ENCODE peak calls at places on chromosomes 1 and 21, in six cellular contexts. Y is CD4-positive, alpha-beta memory T cell; K is CD8-positive, alpha-beta T cell; T is spleen; Z is sigmoid colon; R is esophagus squamous epithelium. B is an unnamed sample. For H3K36me3, the result is how much of the 10 kb centered on the place peaks cover.

GRCh38 chr1:79325705-79326104 is 319.2 kb upstream of the ADGRL4 start:
- DNase-seq in R (no peak), K (no peak), Y (no peak), T (no peak), Z (no peak), B (no peak)

GRCh38 chr1:31865728-31866449 is 50.1 kb upstream of the SPOCD1 start:
- DNase-seq in T (no peak), K (no peak), Y (no peak), Z (no peak), R (no peak), B (no peak)

GRCh38 chr1:63115527-63115926 is 206.8 kb upstream of the FOXD3 start:
- DNase-seq in Z (no peak), Y (no peak), K (no peak), R (no peak), T (no peak), B (no peak)

GRCh38 chr1:52825868-52826267 is 16.7 kb upstream of the ZYG11A start:
- DNase-seq in Y (no peak), R (no peak), Z (no peak), K (no peak), T (no peak), B (no peak)

GRCh38 chr1:218384576-218384975 is 39.4 kb downstream of the TGFB2 start:
- DNase-seq in T (no peak), Y (no peak), R (no peak), K (no peak), Z (no peak), B (no peak)

GRCh38 chr1:115682792-115683191 is 41.0 kb downstream of the VANGL1 start:
- DNase-seq in Y (no peak), Z (no peak), T (no peak), K (no peak), R (no peak), B (no peak)

GRCh38 chr1:53501065-53502005 is 42.1 kb downstream of the DMRTB1 start:
- DNase-seq in Y (no peak), T (no peak), R (no peak), K (no peak), Z (no peak), B (peak)

GRCh38 chr1:168312718-168313604 is 32.3 kb downstream of the TBX19 start:
- DNase-seq in T (no peak), K (no peak), Y (no peak), R (no peak), Z (no peak), B (no peak)

GRCh38 chr21:26840912-26841311 is 4.3 kb downstream of the ADAMTS1 start:
- DNase-seq in Y (no peak), K (no peak), R (no peak), T (no peak), Z (peak), B (no peak)

GRCh38 chr1:181040284-181040865 is 6.6 kb downstream of the MR1 start:
- DNase-seq in T (no peak), K (no peak), Z (no peak), R (no peak), Y (no peak), B (no peak)

GRCh38 chr21:28084951-28085350 is 907.7 kb downstream of the LTN1 start:
- DNase-seq in K (no peak), R (no peak), T (no peak), Z (no peak), Y (no peak), B (no peak)

DNA sequence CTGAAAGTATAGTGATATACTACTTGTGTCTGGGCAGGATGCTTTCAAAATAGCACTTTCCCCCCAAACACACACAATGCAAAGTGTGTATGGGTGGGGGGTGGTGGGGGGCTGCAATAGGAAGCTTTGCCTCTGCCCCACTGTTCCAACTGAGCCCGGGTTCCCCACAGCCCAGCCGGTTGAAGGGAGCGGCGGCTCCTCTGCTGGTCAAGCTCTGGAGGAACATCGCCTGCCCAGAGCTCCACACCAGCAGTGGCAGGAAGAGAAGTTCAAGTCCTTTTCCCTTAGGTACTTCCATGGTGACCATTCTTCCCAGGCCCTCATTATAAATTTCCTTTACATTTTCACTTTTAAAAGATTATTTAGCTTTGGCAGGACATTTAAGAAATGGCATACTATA is 74.9 kb downstream of the CAPZB start:
- DNase-seq in T (no peak), Y (no peak), K (no peak), R (no peak), Z (peak), B (peak)
- H3K36me3 ChIP-seq in T (under half), Y (under half), K (under half), R (under half), Z (under half), B (under half)

GRCh38 chr1:226532553-226532952 is 16.0 kb upstream of the STUM start:
- DNase-seq in Y (no peak), R (no peak), K (no peak), Z (no peak), T (no peak), B (no peak)

GRCh38 chr1:226531360-226532093 is 17.0 kb upstream of the STUM start:
- DNase-seq in K (no peak), R (no peak), Y (no peak), Z (no peak), T (no peak), B (no peak)

GRCh38 chr1:226530591-226530990 is 18.0 kb upstream of the STUM start:
- DNase-seq in R (no peak), Z (no peak), T (no peak), Y (no peak), K (no peak), B (no peak)

GRCh38 chr1:226526801-226527595 is 21.6 kb upstream of the STUM start:
- DNase-seq in Y (no peak), K (no peak), T (no peak), Z (no peak), R (no peak), B (no peak)

DNA sequence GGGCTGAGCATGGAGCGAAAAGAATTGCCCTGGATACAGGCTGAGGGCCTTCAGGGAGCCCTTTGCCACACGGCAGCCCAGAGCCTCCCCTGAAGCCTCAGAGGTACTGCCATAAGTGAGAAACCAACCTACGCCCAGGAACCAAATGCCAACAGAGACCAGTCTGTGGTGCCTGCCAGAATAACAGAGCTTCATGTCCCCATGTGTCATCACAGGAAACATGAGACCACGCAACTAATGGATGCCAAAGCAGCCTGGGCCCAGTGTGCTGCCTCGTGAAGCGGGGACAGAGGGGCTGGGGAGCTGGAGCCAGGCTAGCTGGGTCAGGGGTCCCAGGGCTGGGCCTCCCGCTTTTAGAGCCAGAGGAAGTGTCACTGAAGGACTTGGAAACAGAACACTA is 18.7 kb upstream of the STUM start:
- DNase-seq in Z (no peak), K (no peak), Y (no peak), R (no peak), T (no peak), B (no peak)
- H3K4me3 ChIP-seq in Z (no peak), K (no peak), Y (no peak), R (no peak), T (no peak), B (no peak)

DNA sequence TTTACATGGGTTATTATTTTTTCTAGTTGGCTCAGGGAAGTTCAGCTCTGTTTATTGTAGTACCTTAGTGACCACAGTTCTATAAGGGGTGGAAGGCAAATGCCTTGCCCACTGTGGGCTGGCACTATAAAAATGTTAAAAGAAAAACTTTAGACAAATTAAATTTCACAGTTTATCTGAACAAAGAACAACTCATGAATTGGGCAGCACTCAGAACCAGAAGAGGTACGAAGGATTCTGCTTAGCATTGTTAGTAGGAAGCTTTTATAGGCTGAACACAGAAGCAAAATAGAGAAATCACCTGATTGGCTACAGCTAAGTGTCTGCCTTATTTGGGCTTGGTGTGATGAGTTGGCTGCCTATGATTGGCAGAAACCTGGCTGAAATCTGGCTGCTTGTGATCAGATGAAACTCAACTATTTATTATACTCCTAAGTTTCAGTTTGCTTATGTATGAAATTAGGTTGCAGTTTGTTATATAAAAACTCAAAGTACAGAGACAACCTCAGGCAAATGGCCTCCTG is 35.8 kb upstream of the SLC35D1 start:
- DNase-seq in R (no peak), T (no peak), K (no peak), Z (no peak), Y (no peak), B (no peak)
- H3K36me3 ChIP-seq in R (under half), T (under half), K (under half), Z (under half), Y (under half), B (under half)

GRCh38 chr21:41508415-41509205 is 652 bp upstream of the TMPRSS2 start:
- DNase-seq in R (no peak), K (no peak), Y (no peak), T (no peak), Z (no peak), B (peak)
- H3K4me3 ChIP-seq in R (peak), K (no peak), Y (no peak), T (no peak), Z (peak), B (peak)

DNA sequence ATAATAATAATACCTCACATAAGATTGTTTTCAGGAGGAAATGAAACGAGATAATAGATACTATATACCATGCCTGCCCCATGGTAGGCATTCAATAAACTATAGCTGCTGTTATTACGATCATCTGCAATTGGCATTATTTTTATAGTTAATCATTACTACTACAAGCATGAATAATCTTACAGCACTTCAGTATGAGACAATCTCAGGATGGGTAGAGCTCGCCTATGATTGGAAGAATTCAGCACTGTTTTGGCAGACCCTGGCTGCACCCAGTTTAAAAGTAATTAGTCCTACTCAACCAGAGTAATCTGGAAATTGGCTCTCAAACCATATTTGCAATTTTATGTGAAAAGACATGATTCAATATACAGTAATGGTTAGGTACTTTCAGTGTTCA is 105.0 kb upstream of the DPYD start:
- DNase-seq in Z (no peak), Y (no peak), R (no peak), K (no peak), T (no peak), B (no peak)
- H3K36me3 ChIP-seq in Z (under half), Y (under half), R (under half), K (under half), T (under half), B (under half)

GRCh38 chr1:20590313-20590777 is 1.4 kb downstream of the CDA start:
- DNase-seq in T (peak), R (no peak), K (no peak), Y (no peak), Z (peak), B (no peak)
- H3K4me3 ChIP-seq in T (no peak), R (peak), K (no peak), Y (no peak), Z (no peak), B (no peak)

GRCh38 chr1:44647896-44648295 is 26.4 kb downstream of the TMEM53 start:
- DNase-seq in Y (no peak), Z (no peak), T (no peak), K (no peak), R (no peak), B (no peak)
- H3K36me3 ChIP-seq in Y (half or more), Z (half or more), T (half or more), K (half or more), R (under half), B (under half)

GRCh38 chr1:110187139-110187890 is 22.8 kb upstream of the KCNC4 start:
- DNase-seq in Z (no peak), Y (no peak), R (no peak), K (no peak), T (no peak), B (no peak)

GRCh38 chr1:110183642-110184167 is 26.4 kb upstream of the KCNC4 start:
- DNase-seq in K (no peak), R (no peak), Z (no peak), T (peak), Y (no peak), B (no peak)

GRCh38 chr1:110186558-110186957 is 23.6 kb upstream of the KCNC4 start:
- DNase-seq in Y (no peak), K (no peak), T (no peak), Z (no peak), R (no peak), B (no peak)

GRCh38 chr1:110184414-110184813 is 25.7 kb upstream of the KCNC4 start:
- DNase-seq in Y (no peak), R (no peak), T (no peak), K (no peak), Z (no peak), B (no peak)

GRCh38 chr1:110185181-110185580 is 24.9 kb upstream of the KCNC4 start:
- DNase-seq in T (no peak), K (no peak), Y (no peak), Z (no peak), R (no peak), B (no peak)
- H3K4me3 ChIP-seq in T (no peak), K (no peak), Y (no peak), Z (no peak), R (no peak), B (no peak)

GRCh38 chr1:99891997-99892396 is 41.8 kb downstream of the AGL start:
- DNase-seq in K (no peak), R (no peak), Y (no peak), T (no peak), Z (no peak), B (no peak)
- H3K36me3 ChIP-seq in K (under half), R (under half), Y (under half), T (under half), Z (half or more), B (under half)